ENCODE peak calls at places on chromosomes 16 and 17, in seven cellular contexts. One of them, this sample, is unnamed. For H3K36me3 and H3K4me1, the result is how much of the 10 kb centered on the place peaks cover.

GRCh38 chr16:5982979-5983378 is 885.4 kb upstream of the EEF2KMT start:
- DNase-seq in body of pancreas: no peak
- DNase-seq in ovary: no peak
- DNase-seq in K562: no peak
- DNase-seq in neuronal stem cell: no peak
- DNase-seq in mesendoderm: no peak
- DNase-seq in Caco-2: no peak
- DNase-seq in this sample: no peak

GRCh38 chr17:50691550-50692447 is 15.9 kb downstream of the ANKRD40 start:
- DNase-seq in K562: no peak
- DNase-seq in ovary: no peak
- DNase-seq in mesendoderm: no peak
- DNase-seq in body of pancreas: peak
- DNase-seq in Caco-2: no peak
- DNase-seq in neuronal stem cell: no peak
- DNase-seq in this sample: no peak

GRCh38 chr16:58493756-58494431 is 6.0 kb upstream of the NDRG4 start:
- DNase-seq in mesendoderm: no peak
- DNase-seq in Caco-2: no peak
- DNase-seq in ovary: no peak
- DNase-seq in neuronal stem cell: no peak
- DNase-seq in K562: no peak
- DNase-seq in body of pancreas: no peak
- DNase-seq in this sample: no peak

GRCh38 chr16:65410801-65411200 is 288.9 kb upstream of the CDH11 start:
- DNase-seq in K562: no peak
- DNase-seq in ovary: no peak
- DNase-seq in mesendoderm: no peak
- DNase-seq in body of pancreas: no peak
- DNase-seq in neuronal stem cell: no peak
- DNase-seq in Caco-2: no peak
- DNase-seq in this sample: no peak

GRCh38 chr17:80926601-80927250 is 64.9 kb upstream of the CHMP6 start:
- DNase-seq in Caco-2: peak
- DNase-seq in K562: no peak
- DNase-seq in ovary: no peak
- DNase-seq in body of pancreas: no peak
- DNase-seq in mesendoderm: peak
- DNase-seq in neuronal stem cell: no peak
- DNase-seq in this sample: no peak

GRCh38 chr17:75965468-75965867 is 13.5 kb downstream of the ACOX1 start:
- DNase-seq in K562: no peak
- DNase-seq in Caco-2: no peak
- DNase-seq in neuronal stem cell: no peak
- DNase-seq in ovary: no peak
- DNase-seq in body of pancreas: no peak
- DNase-seq in mesendoderm: no peak
- DNase-seq in this sample: no peak

GRCh38 chr16:86466695-86467406 is 43.5 kb upstream of the FOXF1 start:
- DNase-seq in body of pancreas: no peak
- DNase-seq in K562: no peak
- DNase-seq in ovary: no peak
- DNase-seq in Caco-2: no peak
- DNase-seq in mesendoderm: no peak
- DNase-seq in neuronal stem cell: no peak
- DNase-seq in this sample: no peak

GRCh38 chr17:75684249-75684648 is 17.1 kb downstream of the SAP30BP start:
- DNase-seq in ovary: no peak
- DNase-seq in mesendoderm: no peak
- DNase-seq in body of pancreas: no peak
- DNase-seq in Caco-2: no peak
- DNase-seq in neuronal stem cell: no peak
- DNase-seq in K562: peak
- DNase-seq in this sample: no peak

GRCh38 chr17:19019041-19019941 is 14.7 kb upstream of the FAM83G start:
- DNase-seq in body of pancreas: no peak
- DNase-seq in Caco-2: no peak
- DNase-seq in K562: peak
- DNase-seq in mesendoderm: no peak
- DNase-seq in ovary: no peak
- DNase-seq in neuronal stem cell: no peak
- DNase-seq in this sample: no peak

GRCh38 chr16:72818286-72818845 is 229.6 kb downstream of the ZFHX3 start:
- DNase-seq in neuronal stem cell: no peak
- DNase-seq in K562: no peak
- DNase-seq in Caco-2: no peak
- DNase-seq in ovary: no peak
- DNase-seq in mesendoderm: peak
- DNase-seq in body of pancreas: no peak
- DNase-seq in this sample: no peak

DNA sequence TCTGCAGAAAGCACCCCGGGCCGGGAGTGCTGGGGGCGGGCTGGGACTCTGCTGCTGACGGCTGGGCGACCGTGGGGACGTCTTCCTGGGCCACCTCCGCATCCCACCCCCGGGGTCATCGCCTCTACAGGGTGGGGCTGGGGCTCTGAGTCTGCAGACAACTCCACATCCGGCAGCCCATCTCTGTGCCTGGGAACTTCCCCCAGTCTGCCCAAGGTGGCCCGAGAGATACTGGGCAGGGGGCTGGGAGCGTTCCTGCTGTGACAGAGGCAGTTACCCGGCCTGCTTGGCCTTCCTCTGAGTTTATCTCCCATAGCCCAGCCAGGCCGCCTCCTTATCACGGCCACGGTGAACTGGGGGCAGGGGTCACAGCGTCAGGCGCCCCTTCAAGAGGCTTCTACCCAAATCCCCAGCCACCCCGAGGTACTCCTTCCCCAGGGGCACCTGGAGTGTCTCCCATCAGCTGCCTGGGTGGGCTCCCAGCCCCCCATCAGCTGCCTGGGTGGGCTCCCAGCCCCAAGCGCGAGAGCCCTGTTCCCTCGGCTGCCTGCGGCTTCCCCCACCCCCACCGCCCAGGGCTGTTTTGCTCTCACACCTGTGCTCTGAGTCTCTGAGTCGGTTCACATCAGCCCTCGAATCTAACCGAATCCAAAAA is 15.5 kb upstream of the CBFA2T3 start:
- DNase-seq in Caco-2: no peak
- DNase-seq in body of pancreas: no peak
- DNase-seq in mesendoderm: no peak
- DNase-seq in neuronal stem cell: no peak
- DNase-seq in ovary: no peak
- DNase-seq in K562: peak
- DNase-seq in this sample: no peak
- H3K4me3 ChIP-seq in Caco-2: no peak
- H3K4me3 ChIP-seq in body of pancreas: no peak
- H3K4me3 ChIP-seq in mesendoderm: no peak
- H3K4me3 ChIP-seq in neuronal stem cell: no peak
- H3K4me3 ChIP-seq in ovary: no peak
- H3K4me3 ChIP-seq in K562: peak
- H3K4me3 ChIP-seq in this sample: no peak

GRCh38 chr16:30758988-30759461 is 2.8 kb downstream of the CFAP119 start:
- DNase-seq in mesendoderm: no peak
- DNase-seq in body of pancreas: no peak
- DNase-seq in Caco-2: no peak
- DNase-seq in K562: no peak
- DNase-seq in ovary: no peak
- DNase-seq in neuronal stem cell: no peak
- DNase-seq in this sample: no peak

GRCh38 chr16:30760577-30761426 is 1.1 kb downstream of the CFAP119 start:
- DNase-seq in neuronal stem cell: no peak
- DNase-seq in Caco-2: no peak
- DNase-seq in ovary: no peak
- DNase-seq in body of pancreas: no peak
- DNase-seq in K562: no peak
- DNase-seq in mesendoderm: no peak
- DNase-seq in this sample: no peak

GRCh38 chr16:30761427-30761927 is 385 bp downstream of the CFAP119 start:
- DNase-seq in K562: peak
- DNase-seq in body of pancreas: no peak
- DNase-seq in mesendoderm: peak
- DNase-seq in Caco-2: peak
- DNase-seq in ovary: no peak
- DNase-seq in neuronal stem cell: peak
- DNase-seq in this sample: peak

GRCh38 chr16:30761928-30762902 is at the start of the genes CFAP119 and RNF40:
- DNase-seq in neuronal stem cell: peak
- DNase-seq in body of pancreas: peak
- DNase-seq in K562: peak
- DNase-seq in ovary: peak
- DNase-seq in mesendoderm: peak
- DNase-seq in Caco-2: peak
- DNase-seq in this sample: peak

DNA sequence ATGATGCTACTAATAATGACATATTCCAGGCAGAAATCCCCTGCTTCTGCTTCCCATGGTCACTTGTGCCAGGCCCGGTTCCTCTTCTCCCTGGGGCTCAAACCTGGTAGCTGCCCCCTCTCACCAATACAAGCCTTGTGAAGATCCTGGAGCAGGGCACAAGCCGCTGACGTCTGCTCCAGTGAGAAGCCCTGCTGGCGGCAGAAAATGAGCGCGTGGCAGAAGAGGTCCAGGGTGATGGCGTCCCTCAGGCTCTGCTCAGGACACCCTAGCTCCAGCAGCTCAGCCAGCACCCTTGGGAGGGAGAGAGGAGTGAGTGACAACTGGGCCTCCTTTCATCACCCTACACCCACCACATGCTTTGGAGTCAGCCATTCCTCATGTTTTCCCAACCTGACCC is 1.7 kb downstream of the CFAP119 start:
- DNase-seq in neuronal stem cell: no peak
- DNase-seq in K562: no peak
- DNase-seq in Caco-2: no peak
- DNase-seq in ovary: no peak
- DNase-seq in mesendoderm: no peak
- DNase-seq in body of pancreas: no peak
- DNase-seq in this sample: no peak
- H3K36me3 ChIP-seq in neuronal stem cell: half or more
- H3K36me3 ChIP-seq in K562: half or more
- H3K36me3 ChIP-seq in Caco-2: under half
- H3K36me3 ChIP-seq in ovary: under half
- H3K36me3 ChIP-seq in mesendoderm: under half
- H3K36me3 ChIP-seq in body of pancreas: under half
- H3K36me3 ChIP-seq in this sample: half or more

GRCh38 chr17:8160741-8161221 is 2.0 kb downstream of the VAMP2 start:
- DNase-seq in body of pancreas: no peak
- DNase-seq in ovary: no peak
- DNase-seq in mesendoderm: no peak
- DNase-seq in Caco-2: no peak
- DNase-seq in K562: no peak
- DNase-seq in neuronal stem cell: no peak
- DNase-seq in this sample: no peak
- H3K4me1 ChIP-seq in body of pancreas: half or more
- H3K4me1 ChIP-seq in ovary: under half
- H3K4me1 ChIP-seq in mesendoderm: under half
- H3K4me1 ChIP-seq in Caco-2: under half
- H3K4me1 ChIP-seq in K562: half or more
- H3K4me1 ChIP-seq in neuronal stem cell: under half
- H3K4me1 ChIP-seq in this sample: under half

GRCh38 chr17:7704601-7705268 is at the start of gene EFNB3:
- DNase-seq in neuronal stem cell: peak
- DNase-seq in body of pancreas: no peak
- DNase-seq in Caco-2: peak
- DNase-seq in mesendoderm: peak
- DNase-seq in K562: no peak
- DNase-seq in ovary: no peak
- DNase-seq in this sample: peak
- H3K4me3 ChIP-seq in neuronal stem cell: peak
- H3K4me3 ChIP-seq in body of pancreas: no peak
- H3K4me3 ChIP-seq in Caco-2: peak
- H3K4me3 ChIP-seq in mesendoderm: peak
- H3K4me3 ChIP-seq in K562: no peak
- H3K4me3 ChIP-seq in ovary: peak
- H3K4me3 ChIP-seq in this sample: peak

DNA sequence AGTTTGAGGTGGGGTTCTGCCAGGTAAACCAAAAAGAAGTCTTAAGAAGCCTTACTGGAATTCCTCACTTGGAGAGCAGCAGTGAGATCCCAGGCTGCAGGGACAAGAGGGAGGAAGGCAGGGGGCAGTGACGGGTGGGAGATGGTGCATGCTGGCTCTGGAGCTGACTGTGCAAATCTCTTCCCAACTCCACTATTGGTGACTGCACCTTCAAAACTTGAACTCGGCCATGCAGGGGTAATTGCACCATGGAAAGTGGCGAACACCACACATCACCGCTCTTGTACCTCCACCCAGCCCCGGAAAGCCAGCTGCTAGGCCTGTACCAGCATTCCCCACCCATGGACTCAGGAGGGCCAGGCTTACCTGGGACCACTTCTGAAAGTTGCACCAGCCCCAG is 51.4 kb upstream of the CDR2 start:
- DNase-seq in K562: no peak
- DNase-seq in Caco-2: no peak
- DNase-seq in mesendoderm: no peak
- DNase-seq in ovary: no peak
- DNase-seq in neuronal stem cell: no peak
- DNase-seq in body of pancreas: no peak
- DNase-seq in this sample: no peak
- H3K36me3 ChIP-seq in K562: under half
- H3K36me3 ChIP-seq in Caco-2: under half
- H3K36me3 ChIP-seq in mesendoderm: under half
- H3K36me3 ChIP-seq in ovary: under half
- H3K36me3 ChIP-seq in neuronal stem cell: under half
- H3K36me3 ChIP-seq in body of pancreas: under half
- H3K36me3 ChIP-seq in this sample: under half

GRCh38 chr17:82247175-82247823 is 18.5 kb downstream of the SLC16A3 start:
- DNase-seq in ovary: no peak
- DNase-seq in K562: no peak
- DNase-seq in mesendoderm: no peak
- DNase-seq in Caco-2: no peak
- DNase-seq in neuronal stem cell: no peak
- DNase-seq in body of pancreas: no peak
- DNase-seq in this sample: no peak
- H3K4me1 ChIP-seq in ovary: under half
- H3K4me1 ChIP-seq in K562: half or more
- H3K4me1 ChIP-seq in mesendoderm: under half
- H3K4me1 ChIP-seq in Caco-2: under half
- H3K4me1 ChIP-seq in neuronal stem cell: under half
- H3K4me1 ChIP-seq in body of pancreas: under half
- H3K4me1 ChIP-seq in this sample: under half

GRCh38 chr16:78309763-78310162 is 210.3 kb downstream of the WWOX start:
- DNase-seq in mesendoderm: no peak
- DNase-seq in body of pancreas: no peak
- DNase-seq in neuronal stem cell: no peak
- DNase-seq in Caco-2: no peak
- DNase-seq in ovary: no peak
- DNase-seq in K562: no peak
- DNase-seq in this sample: no peak
- H3K4me3 ChIP-seq in mesendoderm: no peak
- H3K4me3 ChIP-seq in body of pancreas: no peak
- H3K4me3 ChIP-seq in neuronal stem cell: no peak
- H3K4me3 ChIP-seq in Caco-2: no peak
- H3K4me3 ChIP-seq in ovary: no peak
- H3K4me3 ChIP-seq in K562: no peak
- H3K4me3 ChIP-seq in this sample: no peak

GRCh38 chr17:56892333-56892732 is 21.5 kb downstream of the TRIM25 start:
- DNase-seq in neuronal stem cell: no peak
- DNase-seq in mesendoderm: no peak
- DNase-seq in body of pancreas: no peak
- DNase-seq in K562: no peak
- DNase-seq in ovary: no peak
- DNase-seq in Caco-2: no peak
- DNase-seq in this sample: no peak
- H3K36me3 ChIP-seq in neuronal stem cell: under half
- H3K36me3 ChIP-seq in mesendoderm: under half
- H3K36me3 ChIP-seq in body of pancreas: under half
- H3K36me3 ChIP-seq in K562: half or more
- H3K36me3 ChIP-seq in ovary: under half
- H3K36me3 ChIP-seq in Caco-2: under half
- H3K36me3 ChIP-seq in this sample: half or more

GRCh38 chr16:31128711-31129567 is 6.6 kb downstream of the PRSS8 start:
- DNase-seq in neuronal stem cell: no peak
- DNase-seq in ovary: no peak
- DNase-seq in K562: peak
- DNase-seq in body of pancreas: peak
- DNase-seq in mesendoderm: no peak
- DNase-seq in Caco-2: no peak
- DNase-seq in this sample: no peak
- H3K4me1 ChIP-seq in neuronal stem cell: under half
- H3K4me1 ChIP-seq in ovary: under half
- H3K4me1 ChIP-seq in K562: half or more
- H3K4me1 ChIP-seq in body of pancreas: half or more
- H3K4me1 ChIP-seq in mesendoderm: under half
- H3K4me1 ChIP-seq in Caco-2: under half
- H3K4me1 ChIP-seq in this sample: under half